ENCODE peak calls at places on chromosomes 11 and 22, in eight cellular contexts. W, P, C, F, B, Q, O and L are unnamed samples.

GRCh38 chr11:131640320-131640719 is 269.9 kb downstream of the NTM start:
- DNase-seq in W (no peak), P (no peak), F (no peak), O (no peak), C (no peak), B (no peak), Q (no peak), L (no peak)

GRCh38 chr11:111123463-111124398 is 121.8 kb upstream of the POU2AF2 start:
- DNase-seq in W (no peak), O (no peak), B (no peak), Q (no peak), C (no peak), F (no peak), P (no peak), L (no peak)

GRCh38 chr11:61489833-61490585 is 18.5 kb upstream of the LRRC10B start:
- DNase-seq in W (peak; percentile 10), F (no peak), B (no peak), Q (no peak), C (no peak), O (no peak), P (no peak), L (no peak)

GRCh38 chr11:13440100-13440855 is 22.7 kb downstream of the BTBD10 start:
- DNase-seq in B (peak; percentile 74), Q (peak; percentile 39), O (no peak), F (peak; percentile 78), P (no peak), W (peak; percentile 97), C (peak; percentile 54), L (no peak)

GRCh38 chr11:114059984-114060401 is 482 bp downstream of the ZBTB16 start:
- DNase-seq in C (peak; percentile 73), O (no peak), W (no peak), B (no peak), P (no peak), F (peak; percentile 29), Q (peak; percentile 58), L (peak; percentile 16)

GRCh38 chr11:68333176-68333575 is 20.8 kb downstream of the LRP5 start:
- DNase-seq in B (no peak), O (no peak), Q (no peak), W (no peak), F (no peak), P (no peak), C (no peak), L (no peak)

GRCh38 chr11:118148877-118149276 is 3.7 kb downstream of the SCN4B start:
- DNase-seq in C (no peak), O (no peak), W (no peak), Q (no peak), P (no peak), B (no peak), F (no peak), L (no peak)

GRCh38 chr11:2909145-2909914 is 19.9 kb downstream of the PHLDA2 start:
- DNase-seq in C (no peak), Q (no peak), W (no peak), P (no peak), B (no peak), O (no peak), F (no peak), L (no peak)

GRCh38 chr22:23790819-23791736 is 4.3 kb downstream of the SMARCB1 start:
- DNase-seq in B (no peak), F (no peak), C (no peak), P (no peak), Q (no peak), O (no peak), W (peak; percentile 72), L (no peak)

GRCh38 chr22:35350539-35351503 is 30.1 kb upstream of the HMOX1 start:
- DNase-seq in F (peak; percentile 91), B (peak; percentile 48), P (peak; percentile 76), C (peak; percentile 95), Q (peak; percentile 93), O (peak; percentile 77), W (peak; percentile 89), L (peak; percentile 77)

GRCh38 chr22:35349704-35350538 is 31.0 kb upstream of the HMOX1 start:
- DNase-seq in B (no peak), P (no peak), W (peak; percentile 37), C (no peak), O (no peak), F (no peak), Q (no peak), L (no peak)

GRCh38 chr22:35353318-35353717 is 27.6 kb upstream of the HMOX1 start:
- DNase-seq in F (no peak), P (no peak), O (no peak), Q (no peak), W (no peak), B (no peak), C (peak; percentile 70), L (no peak)

GRCh38 chr22:35354068-35354467 is 26.8 kb upstream of the HMOX1 start:
- DNase-seq in P (no peak), Q (no peak), O (no peak), C (no peak), B (no peak), F (no peak), W (no peak), L (no peak)

DNA sequence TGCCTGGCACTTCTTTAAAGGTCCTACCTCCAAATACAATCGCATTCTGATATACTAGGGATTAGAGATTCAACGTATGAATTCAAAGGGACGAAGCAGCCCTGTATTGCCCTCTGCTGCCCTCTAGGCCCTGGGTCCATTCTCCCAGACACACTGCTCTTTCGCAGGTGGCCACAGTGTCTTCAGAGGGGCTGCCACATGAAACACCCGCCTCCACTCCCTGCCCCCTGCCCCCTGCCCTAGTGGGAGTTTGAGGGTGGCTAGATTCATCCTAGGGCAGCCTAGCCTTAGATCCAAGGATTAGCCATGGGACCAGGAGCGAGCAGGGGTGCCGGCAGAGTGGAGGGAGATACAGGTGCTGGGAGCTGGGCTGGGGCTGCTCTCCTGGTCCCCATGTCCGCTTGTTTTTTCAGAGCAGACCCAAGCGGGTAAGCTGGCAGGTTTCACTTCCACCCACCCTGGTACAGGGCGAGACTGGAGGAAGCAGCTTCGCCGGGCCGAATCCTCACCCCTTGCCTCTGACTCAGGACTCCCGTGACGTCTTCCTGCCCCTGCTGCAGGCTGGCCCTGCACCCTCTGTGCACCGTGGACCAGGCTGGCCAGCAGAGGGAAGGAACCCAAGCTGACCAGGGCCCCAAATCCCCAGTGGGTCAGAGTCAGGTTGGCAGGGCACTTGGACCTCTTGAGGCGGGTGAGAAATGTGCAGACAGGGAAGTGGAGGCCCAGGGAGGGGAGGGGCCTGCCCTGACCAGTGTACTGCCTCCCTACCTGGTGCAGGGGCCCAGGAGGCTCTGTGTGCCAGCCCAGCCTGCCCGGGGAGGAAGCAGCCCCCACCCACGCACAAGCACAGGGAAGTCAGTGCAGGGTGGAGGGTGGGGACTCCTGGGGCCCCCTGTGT is 28.4 kb upstream of the HMOX1 start:
- DNase-seq in C (peak; percentile 92), W (no peak), F (peak; percentile 50), Q (peak; percentile 47), O (no peak), P (no peak), B (no peak), L (no peak)
- H3K27ac ChIP-seq in C (peak overlapping the region; percentile 56), W (no peak overlapping the region), F (peak overlapping the region; percentile 98), Q (peak overlapping the region; percentile 15), O (no peak overlapping the region), P (no peak overlapping the region), B (no peak overlapping the region), L (no peak overlapping the region)

DNA sequence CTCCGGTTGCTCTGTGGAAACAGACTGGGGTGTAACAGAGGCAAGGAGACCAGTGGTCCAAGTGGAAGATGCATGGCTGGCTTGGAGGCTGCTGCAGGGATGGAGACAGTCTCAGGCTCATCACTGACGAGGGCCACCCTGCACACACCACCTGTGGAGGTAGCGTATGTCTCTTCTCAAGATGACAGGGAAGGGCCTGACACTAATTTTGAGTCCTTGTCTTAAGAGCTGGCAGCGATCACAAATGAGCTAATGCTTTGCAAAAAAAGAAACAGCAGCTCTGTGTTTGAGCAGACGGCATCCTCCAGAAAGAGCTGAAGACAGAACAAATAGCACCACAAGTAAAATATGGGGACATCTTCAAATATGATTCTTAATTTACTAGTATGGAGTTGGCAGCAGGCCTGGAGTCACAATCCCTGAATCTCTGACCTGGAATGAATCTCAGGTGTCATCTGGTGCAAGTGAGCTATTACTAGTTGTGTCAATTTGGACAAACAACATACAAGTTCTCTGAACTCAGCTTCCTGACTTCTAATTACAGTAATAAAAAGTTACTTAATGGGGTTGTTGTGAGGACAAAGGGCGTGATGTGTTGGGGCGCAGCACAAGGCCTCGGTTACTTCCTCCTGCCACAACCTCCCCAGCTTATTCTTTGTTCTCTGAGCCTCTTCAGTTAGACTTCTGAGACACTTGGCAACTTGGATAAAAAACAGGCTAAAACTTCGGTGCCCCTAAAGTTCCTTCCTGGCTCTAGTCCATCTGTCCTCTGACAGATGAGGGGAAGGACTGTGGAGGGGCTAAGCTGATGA is 95.2 kb upstream of the BID start:
- DNase-seq in C (peak; percentile 73), P (no peak), W (no peak), F (no peak), Q (no peak), O (no peak), B (no peak), L (no peak)
- H3K27ac ChIP-seq in C (peak overlapping the region; percentile 70), P (no peak overlapping the region), W (no peak overlapping the region), F (no peak overlapping the region), Q (peak overlapping the region; percentile 38), O (no peak overlapping the region), B (no peak overlapping the region), L (no peak overlapping the region)

GRCh38 chr11:70625921-70626518 is 227.7 kb downstream of the CTTN start:
- DNase-seq in C (no peak), O (no peak), B (no peak), Q (no peak), P (no peak), F (no peak), W (no peak), L (no peak)

GRCh38 chr11:70628881-70629844 is 230.8 kb downstream of the CTTN start:
- DNase-seq in O (no peak), P (no peak), C (peak; percentile 49), B (no peak), F (no peak), W (no peak), Q (peak; percentile 89), L (no peak)

GRCh38 chr11:70627219-70627618 is 228.9 kb downstream of the CTTN start:
- DNase-seq in C (no peak), F (peak; percentile 11), W (no peak), P (no peak), B (no peak), Q (peak; percentile 87), O (no peak), L (no peak)

GRCh38 chr11:70630068-70630467 is 231.7 kb downstream of the CTTN start:
- DNase-seq in F (no peak), P (no peak), O (no peak), B (no peak), C (no peak), Q (no peak), W (no peak), L (no peak)

GRCh38 chr11:70628176-70628860 is 230.0 kb downstream of the CTTN start:
- DNase-seq in O (no peak), F (no peak), Q (no peak), P (no peak), W (no peak), C (no peak), B (no peak), L (no peak)
- H3K27ac ChIP-seq in O (no peak overlapping the region), F (no peak overlapping the region), Q (no peak overlapping the region), P (no peak overlapping the region), W (no peak overlapping the region), C (no peak overlapping the region), B (no peak overlapping the region), L (no peak overlapping the region)

DNA sequence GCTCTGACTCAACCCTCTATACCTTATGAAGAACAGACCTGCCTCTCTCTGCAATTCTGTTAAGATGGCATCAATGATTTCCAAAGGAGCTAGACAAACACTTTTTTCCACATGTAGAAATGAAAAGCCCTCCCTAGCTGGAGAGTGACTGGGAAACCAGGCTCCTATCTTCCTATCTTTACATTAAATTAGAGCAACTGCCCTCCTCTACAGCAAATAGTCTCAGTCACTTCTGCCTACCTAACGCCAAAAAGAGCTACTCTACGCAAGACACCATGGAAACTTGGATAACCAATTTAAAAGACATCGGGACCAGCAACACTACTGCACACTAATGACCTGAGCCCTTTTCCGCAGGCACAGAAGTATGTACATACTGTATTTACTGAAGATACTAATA is 84.8 kb downstream of the MICAL3 start:
- DNase-seq in C (no peak), F (no peak), P (no peak), Q (no peak), B (no peak), O (no peak), W (no peak), L (no peak)
- H3K27ac ChIP-seq in C (no peak overlapping the region), F (no peak overlapping the region), P (no peak overlapping the region), Q (no peak overlapping the region), B (no peak overlapping the region), O (no peak overlapping the region), W (no peak overlapping the region), L (no peak overlapping the region)